ENCODE peak calls at places on chromosomes 4 and X, in ten cellular contexts. G is mesenchymal stem cell, O is AG10803, Q is A549, R is GM23248, M is uterus, B is foreskin fibroblast, J is tibial artery, A is psoas muscle, N is choroid plexus epithelial cell. Z is an unnamed sample.

GRCh38 chrX:104334971-104335370 is 80.2 kb upstream of the ESX1 start:
- DNase-seq in R (no peak), O (peak), N (no peak), G (no peak), J (no peak), A (no peak), B (no peak), M (no peak), Q (no peak), Z (no peak)

GRCh38 chrX:17597836-17598434 is 139.4 kb upstream of the SCML1 start:
- DNase-seq in B (no peak), N (peak), Q (no peak), O (peak), J (peak), M (peak), A (peak), G (no peak), R (peak), Z (no peak)

GRCh38 chr4:89307446-89308160 is at the start of gene GPRIN3:
- DNase-seq in R (peak), M (peak), G (peak), N (no peak), J (peak), A (peak), O (peak), B (no peak), Q (peak), Z (peak)

GRCh38 chr4:123526511-123526910 is 129.9 kb downstream of the SPRY1 start:
- DNase-seq in G (no peak), R (no peak), M (no peak), O (no peak), J (no peak), Q (no peak), N (no peak), B (no peak), A (no peak), Z (no peak)

GRCh38 chrX:145178268-145178667 is 69.0 kb upstream of the SPANXN1 start:
- DNase-seq in Q (no peak), B (no peak), G (no peak), J (no peak), N (no peak), M (no peak), O (no peak), R (no peak), A (no peak), Z (no peak)

GRCh38 chrX:44400588-44400987 is 57.1 kb upstream of the EFHC2 start:
- DNase-seq in G (peak), N (peak), O (peak), B (peak), R (peak), M (no peak), A (no peak), Q (peak), J (no peak), Z (peak)

GRCh38 chr4:76896731-76897521 is 1.0 kb downstream of the SOWAHB start:
- DNase-seq in B (peak), A (peak), J (no peak), R (peak), N (peak), Q (peak), G (peak), O (peak), M (no peak), Z (no peak)

GRCh38 chr4:140150636-140150885 is 3.4 kb downstream of the MAML3 start:
- DNase-seq in O (no peak), N (no peak), R (no peak), J (peak), A (no peak), G (no peak), M (no peak), B (no peak), Q (no peak), Z (no peak)

GRCh38 chrX:24506082-24506481 is 41.0 kb downstream of the PDK3 start:
- DNase-seq in M (no peak), Q (peak), O (peak), G (peak), R (peak), B (peak), J (no peak), A (no peak), N (peak), Z (no peak)

GRCh38 chrX:128807367-128807766 is 715.9 kb downstream of the SMARCA1 start:
- DNase-seq in M (no peak), B (no peak), O (no peak), A (no peak), R (no peak), N (no peak), Q (peak), G (no peak), J (no peak), Z (no peak)

GRCh38 chr4:25859429-25860148 is 3.2 kb downstream of the SEL1L3 start:
- DNase-seq in R (no peak), G (no peak), M (no peak), A (no peak), Q (no peak), J (no peak), O (no peak), N (no peak), B (no peak), Z (no peak)

GRCh38 chr4:70559216-70559830 is 32.7 kb upstream of the AMBN start:
- DNase-seq in J (peak), G (peak), O (peak), Q (peak), R (peak), N (peak), B (peak), M (peak), A (peak), Z (no peak)

GRCh38 chrX:84339507-84340364 is 151.7 kb upstream of the RPS6KA6 start:
- DNase-seq in O (peak), R (peak), A (no peak), B (no peak), N (peak), M (no peak), J (no peak), Q (peak), G (peak), Z (no peak)

GRCh38 chrX:36961590-36961989 is 46.6 kb upstream of the FAM47C start:
- DNase-seq in N (no peak), R (no peak), O (no peak), B (no peak), J (no peak), A (no peak), G (no peak), Q (peak), M (no peak), Z (no peak)

GRCh38 chrX:46255066-46255465 is 290.2 kb downstream of the ZNF674 start:
- DNase-seq in Q (no peak), R (peak), B (no peak), G (no peak), M (no peak), J (no peak), O (peak), N (peak), A (no peak), Z (no peak)

GRCh38 chrX:15301924-15302323 is 13.5 kb downstream of the ASB11 start:
- DNase-seq in M (no peak), N (peak), A (peak), B (peak), G (peak), J (peak), O (peak), R (peak), Q (no peak), Z (no peak)

GRCh38 chrX:10884246-10884645 is 226.9 kb upstream of the HCCS start:
- DNase-seq in O (peak), Q (no peak), N (peak), J (no peak), M (no peak), B (peak), A (no peak), R (peak), G (peak), Z (no peak)

GRCh38 chr4:155392486-155393184 is 15.9 kb upstream of the MAP9 start:
- DNase-seq in J (no peak), O (peak), Q (peak), M (no peak), A (no peak), G (peak), B (peak), R (peak), N (peak), Z (no peak)

GRCh38 chr4:100240008-100240407 is 49.7 kb upstream of the DDIT4L start:
- DNase-seq in O (peak), Q (no peak), J (no peak), R (peak), G (peak), M (no peak), A (no peak), N (peak), B (no peak), Z (no peak)

GRCh38 chrX:74246524-74246923 is 57.5 kb upstream of the ZCCHC13 start:
- DNase-seq in R (peak), O (peak), Q (peak), G (peak), N (peak), J (no peak), B (no peak), A (no peak), M (no peak), Z (no peak)

GRCh38 chrX:54446084-54446483 is 5.9 kb downstream of the TSR2 start:
- DNase-seq in Q (no peak), M (no peak), G (no peak), O (no peak), B (no peak), N (no peak), A (no peak), R (no peak), J (no peak), Z (no peak)

GRCh38 chr4:109979932-109980717 is 67.4 kb downstream of the EGF start:
- DNase-seq in B (peak), R (peak), A (no peak), M (no peak), N (peak), Q (peak), J (no peak), O (peak), G (peak), Z (no peak)

GRCh38 chr4:159444668-159445067 is 341.8 kb downstream of the RAPGEF2 start:
- DNase-seq in J (no peak), A (no peak), M (no peak), N (peak), Q (peak), G (peak), R (peak), O (peak), B (no peak), Z (no peak)

GRCh38 chrX:109890910-109891502 is 111.9 kb upstream of the TMEM164 start:
- DNase-seq in O (peak), M (peak), N (peak), G (peak), B (no peak), Q (peak), A (peak), J (peak), R (peak), Z (no peak)

GRCh38 chrX:109889289-109890006 is 113.5 kb upstream of the TMEM164 start:
- DNase-seq in B (no peak), J (no peak), R (peak), A (no peak), Q (no peak), M (no peak), N (peak), G (peak), O (peak), Z (no peak)

GRCh38 chrX:109886122-109886761 is 116.7 kb upstream of the TMEM164 start:
- DNase-seq in Q (peak), N (peak), B (peak), A (no peak), O (peak), R (peak), J (peak), M (no peak), G (peak), Z (no peak)

GRCh38 chrX:109890300-109890699 is 112.6 kb upstream of the TMEM164 start:
- DNase-seq in N (no peak), J (no peak), A (no peak), G (no peak), Q (no peak), O (no peak), B (no peak), R (no peak), M (no peak), Z (no peak)
- H3K4me3 ChIP-seq in N (no peak), J (no peak), A (no peak), G (no peak), Q (no peak), O (no peak), B (no peak), R (no peak), M (no peak), Z (no peak)

GRCh38 chr4:38869511-38869910 is 1.9 kb downstream of the FAM114A1 start:
- DNase-seq in J (no peak), R (peak), B (no peak), M (no peak), A (no peak), G (no peak), O (peak), N (no peak), Q (no peak), Z (no peak)
- H3K4me3 ChIP-seq in J (peak), R (peak), B (peak), M (no peak), A (peak), G (no peak), O (peak), N (peak), Q (no peak), Z (no peak)

DNA sequence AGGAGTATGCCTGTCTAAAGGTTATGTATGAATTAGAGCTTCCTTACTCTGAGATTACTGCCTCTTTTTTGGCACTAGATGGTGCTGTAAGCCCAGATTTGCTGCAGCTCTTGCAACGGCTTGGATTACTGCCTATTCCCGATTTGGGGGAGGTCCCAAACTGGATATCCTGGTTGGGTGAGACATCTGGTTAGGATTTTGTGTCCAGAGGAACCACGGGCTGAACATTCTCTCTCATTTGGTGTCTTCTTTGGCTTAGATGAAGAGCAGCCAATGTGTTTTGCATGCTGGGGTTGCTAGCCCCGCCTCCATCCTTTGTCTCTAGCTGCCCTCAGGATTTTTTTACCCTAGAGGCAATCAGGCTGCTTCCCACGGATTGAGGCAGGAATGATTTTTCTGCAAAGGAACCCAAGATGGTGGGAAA is 31.9 kb downstream of the F8A1 start:
- DNase-seq in G (peak), Q (peak), A (peak), N (peak), J (peak), M (peak), B (peak), R (peak), O (peak), Z (no peak)
- H3K4me3 ChIP-seq in G (no peak), Q (peak), A (peak), N (peak), J (no peak), M (no peak), B (peak), R (peak), O (peak), Z (no peak)

GRCh38 chr4:152936446-152937279 is 540 bp downstream of the FHDC1 start:
- DNase-seq in N (peak), R (peak), Q (peak), A (peak), G (peak), J (no peak), O (peak), M (peak), B (no peak), Z (peak)

GRCh38 chr4:152937280-152937534 is 1.1 kb downstream of the FHDC1 start:
- DNase-seq in J (no peak), G (no peak), Q (no peak), A (no peak), N (no peak), M (no peak), B (no peak), O (no peak), R (no peak), Z (no peak)

GRCh38 chr4:152935661-152936445 is at the start of gene FHDC1:
- DNase-seq in G (peak), Q (peak), A (peak), N (no peak), J (no peak), R (peak), M (no peak), O (no peak), B (no peak), Z (peak)

GRCh38 chr4:152938237-152938969 is 2.3 kb downstream of the FHDC1 start:
- DNase-seq in G (no peak), A (no peak), M (no peak), O (no peak), Q (no peak), R (peak), J (no peak), N (no peak), B (no peak), Z (no peak)

GRCh38 chr4:152937535-152938236 is 1.6 kb downstream of the FHDC1 start:
- DNase-seq in A (peak), J (no peak), B (no peak), Q (peak), O (peak), G (peak), N (peak), R (peak), M (peak), Z (no peak)
- H3K4me3 ChIP-seq in A (peak), J (peak), B (peak), Q (peak), O (peak), G (peak), N (peak), R (peak), M (peak), Z (peak)

GRCh38 chr4:1833307-1834046 is 22.5 kb downstream of the LETM1 start:
- DNase-seq in A (no peak), N (no peak), G (no peak), B (no peak), M (no peak), O (no peak), Q (no peak), R (no peak), J (no peak), Z (no peak)
- H3K4me3 ChIP-seq in A (no peak), N (no peak), G (no peak), B (no peak), M (no peak), O (no peak), Q (no peak), R (no peak), J (no peak), Z (no peak)

DNA sequence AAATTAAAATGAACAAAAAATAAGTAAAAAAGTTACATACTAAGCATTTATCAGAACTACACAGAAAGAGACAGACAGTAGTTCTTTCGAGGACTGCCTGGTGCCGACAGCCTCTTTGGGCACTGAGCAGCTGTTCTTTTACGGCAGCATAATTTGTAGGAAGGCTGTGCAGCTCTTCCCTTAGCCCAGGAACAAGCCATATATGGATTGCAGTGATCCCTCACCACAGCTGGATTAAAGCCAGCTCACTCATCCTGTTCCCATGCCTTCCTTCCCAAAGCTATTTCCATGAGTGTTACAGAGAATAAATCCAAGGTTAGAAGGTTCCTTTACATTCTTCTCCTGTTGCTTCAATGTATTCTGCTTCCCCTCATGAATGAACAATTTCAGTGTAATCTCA is 71.7 kb downstream of the DDX60L start:
- DNase-seq in O (peak), J (peak), M (peak), A (peak), G (peak), R (peak), N (peak), B (peak), Q (peak), Z (peak)
- H3K4me3 ChIP-seq in O (no peak), J (no peak), M (no peak), A (no peak), G (no peak), R (peak), N (no peak), B (no peak), Q (no peak), Z (no peak)

DNA sequence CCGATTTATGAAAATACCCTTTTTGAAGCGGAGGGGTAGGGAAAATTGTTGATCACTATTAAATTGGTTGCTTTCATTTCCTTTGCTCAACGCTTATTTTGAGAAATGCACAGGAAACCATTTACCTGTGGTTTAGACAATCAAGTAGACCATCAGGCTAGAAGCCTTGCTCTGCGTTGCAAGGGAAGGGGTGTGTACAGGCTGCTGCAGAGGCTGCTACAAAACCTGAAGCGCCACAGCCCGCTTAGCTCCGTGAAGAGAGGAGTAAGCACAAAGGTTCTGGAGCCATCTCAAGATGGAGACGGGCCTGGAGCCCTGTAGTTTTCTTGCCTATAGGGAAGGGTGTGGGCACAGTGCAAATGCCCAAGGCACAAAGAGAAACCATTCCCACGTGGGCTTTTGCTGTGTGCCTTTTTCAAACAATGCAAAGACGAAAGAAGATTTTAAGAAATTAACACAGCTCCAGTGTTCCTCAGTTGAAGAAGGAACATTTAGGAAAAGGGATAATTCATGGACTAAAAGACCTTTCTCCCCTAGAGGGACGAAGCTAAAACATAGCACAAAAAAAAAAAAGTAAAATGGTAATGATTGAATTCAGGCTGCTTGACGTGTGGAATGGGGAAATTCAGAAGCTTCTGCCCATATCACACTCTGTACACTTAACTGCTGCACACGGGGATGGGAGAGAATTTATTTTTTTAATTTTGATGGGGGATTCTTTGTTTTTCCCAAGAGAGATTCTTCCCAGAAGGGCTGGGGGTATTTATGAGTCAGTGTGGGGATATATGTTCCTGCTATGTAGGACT is 3.5 kb downstream of the TMSB4X start:
- DNase-seq in N (peak), R (peak), J (no peak), A (no peak), B (peak), G (peak), O (peak), Q (peak), M (peak), Z (no peak)
- H3K4me3 ChIP-seq in N (peak), R (peak), J (peak), A (peak), B (peak), G (no peak), O (peak), Q (peak), M (peak), Z (no peak)

Z was measured in RWPE2.